ENCODE peak calls at places on chromosomes 2 and 18, in seven cellular contexts. K is uterus; B is upper lobe of left lung; Z is cardiac muscle cell; X is fibroblast of lung; V is CD8-positive, alpha-beta T cell; E is mesendoderm. A is an unnamed sample. For H3K27me3, the result is how much of the 10 kb centered on the place peaks cover.

GRCh38 chr2:19731515-19731914 is 170.3 kb downstream of the TTC32 start:
- DNase-seq in K (no peak), Z (no peak), X (no peak), E (no peak), B (no peak), V (no peak), A (no peak)

GRCh38 chr2:203688798-203689197 is 17.6 kb upstream of the CD28 start:
- DNase-seq in V (no peak), E (peak), Z (peak), K (peak), X (peak), B (peak), A (no peak)

GRCh38 chr2:176637497-176638166 is 368.4 kb downstream of the MTX2 start:
- DNase-seq in K (peak), V (no peak), E (peak), B (no peak), Z (no peak), X (peak), A (no peak)

GRCh38 chr2:39990335-39990734 is 211.3 kb upstream of the THUMPD2 start:
- DNase-seq in Z (no peak), K (no peak), X (peak), E (no peak), V (no peak), B (no peak), A (peak)

GRCh38 chr2:43743706-43744105 is 30.1 kb upstream of the DYNC2LI1 start:
- DNase-seq in B (no peak), Z (no peak), X (peak), V (no peak), E (no peak), K (no peak), A (no peak)

GRCh38 chr18:51448949-51449348 is 251.5 kb upstream of the MEX3C start:
- DNase-seq in Z (no peak), E (no peak), X (no peak), K (no peak), B (no peak), V (no peak), A (no peak)

GRCh38 chr2:40554665-40555294 is 102.9 kb upstream of the SLC8A1 start:
- DNase-seq in Z (peak), X (peak), B (peak), K (peak), V (no peak), E (peak), A (peak)

GRCh38 chr2:187826023-187826422 is 271.8 kb upstream of the TFPI start:
- DNase-seq in X (peak), B (no peak), K (no peak), E (peak), Z (no peak), V (no peak), A (no peak)

GRCh38 chr18:58788971-58789797 is 75.5 kb upstream of the ZNF532 start:
- DNase-seq in K (peak), E (peak), Z (no peak), V (no peak), B (no peak), X (peak), A (peak)

GRCh38 chr2:26706616-26707473 is 14.3 kb downstream of the KCNK3 start:
- DNase-seq in E (peak), Z (peak), V (no peak), K (no peak), X (peak), B (no peak), A (no peak)

GRCh38 chr2:159225025-159226016 is 61.2 kb downstream of the WDSUB1 start:
- DNase-seq in X (no peak), B (no peak), E (no peak), Z (no peak), K (no peak), V (no peak), A (no peak)

GRCh38 chr2:18209934-18210639 is 331.6 kb downstream of the KCNS3 start:
- DNase-seq in X (peak), B (no peak), E (no peak), K (no peak), Z (no peak), V (no peak), A (peak)

GRCh38 chr2:201152999-201153398 is 29.9 kb upstream of the CASP10 start:
- DNase-seq in K (no peak), V (no peak), E (no peak), Z (no peak), B (no peak), X (no peak), A (no peak)

GRCh38 chr18:74990563-74991081 is 218.3 kb downstream of the PTGR3 start:
- DNase-seq in Z (no peak), E (no peak), K (no peak), V (no peak), X (peak), B (no peak), A (peak)
- H3K4me3 ChIP-seq in Z (no peak), E (no peak), K (no peak), V (no peak), X (no peak), B (no peak), A (no peak)

DNA sequence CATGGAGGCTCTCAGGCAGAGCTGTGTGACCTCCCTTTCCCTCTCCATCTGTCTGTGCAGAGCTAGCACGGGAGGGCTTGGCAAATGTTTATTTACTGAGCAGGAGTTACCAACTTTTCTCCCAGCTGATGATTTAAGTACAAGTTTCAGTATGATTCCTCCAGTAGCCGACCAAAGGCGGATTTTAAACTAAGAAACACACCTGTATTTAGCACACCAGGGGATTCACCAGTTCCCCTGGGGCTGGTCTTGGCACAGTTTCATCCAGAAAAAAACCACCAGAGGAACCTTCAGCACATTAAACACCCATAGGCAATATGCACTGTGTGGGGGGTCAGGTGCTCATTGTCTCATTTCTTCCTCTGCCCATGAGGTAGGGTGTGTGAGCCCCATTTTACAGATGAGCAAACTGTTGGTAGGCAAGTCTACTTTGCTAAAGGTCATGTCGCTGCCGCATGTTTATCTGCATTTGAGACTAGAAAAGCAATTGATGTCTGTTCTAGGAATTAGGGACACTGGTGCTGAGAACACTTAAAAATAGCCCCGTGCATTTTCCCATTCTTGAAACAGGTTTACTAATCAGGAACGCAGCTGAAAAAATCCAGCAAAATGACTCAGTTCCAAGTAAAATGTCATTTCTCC is 167.0 kb upstream of the ID2 start:
- DNase-seq in V (no peak), B (no peak), K (no peak), E (no peak), X (no peak), Z (no peak), A (no peak)
- H3K27me3 ChIP-seq in V (under half), B (under half), K (under half), E (under half), X (under half), Z (under half), A (under half)

GRCh38 chr18:8084160-8084559 is 517.0 kb downstream of the PTPRM start:
- DNase-seq in X (peak), K (no peak), V (no peak), Z (peak), B (no peak), E (peak), A (peak)
- H3K4me3 ChIP-seq in X (no peak), K (no peak), V (no peak), Z (no peak), B (no peak), E (no peak), A (no peak)

GRCh38 chr2:174338155-174338495 is 3.4 kb downstream of the SP9 start:
- DNase-seq in K (no peak), X (no peak), V (no peak), Z (no peak), E (no peak), B (no peak), A (no peak)
- H3K27me3 ChIP-seq in K (half or more), X (half or more), V (half or more), Z (half or more), E (under half), B (half or more), A (under half)